ENCODE peak calls at places on chromosome 2, in ten cellular contexts. L is GM23338; J is GM03348; D is RCC 7860; G is hypothalamus; V is NCI-H345; I is left cardiac atrium; U is M059J; R is stimulated activated CD4-positive, alpha-beta T cell treated with anti-CD3 and anti-CD28 coated beads, Interleukin-12 subunit alpha, Interleukin-12 subunit beta, amount 100 ng/mL, for 48 hours; N is left kidney. X is an unnamed sample.

GRCh38 chr2:1781291-1782080 is 37.2 kb upstream of the PXDN start:
- DNase-seq in L (no peak), J (no peak), D (no peak), G (no peak), V (no peak), I (no peak), U (peak), R (no peak), N (no peak), X (no peak)

GRCh38 chr2:135585586-135585985 is 54.3 kb downstream of the R3HDM1 start:
- DNase-seq in L (peak), J (peak), D (no peak), G (no peak), V (no peak), I (no peak), U (no peak), R (no peak), N (peak), X (no peak)

GRCh38 chr2:180180511-180180910 is 173.4 kb upstream of the CWC22 start:
- DNase-seq in L (peak), J (no peak), D (no peak), G (no peak), V (no peak), I (no peak), U (no peak), R (no peak), N (no peak), X (no peak)

GRCh38 chr2:11697103-11697871 is 27.3 kb upstream of the NTSR2 start:
- DNase-seq in L (no peak), J (peak), D (peak), G (peak), V (no peak), I (peak), U (peak), R (no peak), N (no peak), X (peak)

GRCh38 chr2:202035089-202035940 is 1.7 kb downstream of the FZD7 start:
- DNase-seq in L (peak), J (peak), D (no peak), G (no peak), V (no peak), I (peak), U (peak), R (no peak), N (peak), X (peak)

GRCh38 chr2:240429872-240430491 is 5.5 kb upstream of the GPC1 start:
- DNase-seq in L (no peak), J (no peak), D (no peak), G (no peak), V (no peak), I (no peak), U (no peak), R (no peak), N (peak), X (no peak)

GRCh38 chr2:226609361-226609760 is 190.3 kb downstream of the IRS1 start:
- DNase-seq in L (no peak), J (peak), D (peak), G (no peak), V (no peak), I (no peak), U (peak), R (no peak), N (peak), X (peak)

GRCh38 chr2:119760237-119760807 is 600 bp downstream of the PTPN4 start:
- DNase-seq in L (peak), J (no peak), D (no peak), G (no peak), V (peak), I (no peak), U (peak), R (no peak), N (no peak), X (no peak)

GRCh38 chr2:67713376-67713775 is 316.2 kb downstream of the ETAA1 start:
- DNase-seq in L (no peak), J (no peak), D (no peak), G (no peak), V (no peak), I (no peak), U (no peak), R (no peak), N (no peak), X (peak)

GRCh38 chr2:69385443-69386151 is 1.4 kb downstream of the GFPT1 start:
- DNase-seq in L (no peak), J (peak), D (no peak), G (no peak), V (no peak), I (no peak), U (no peak), R (no peak), N (no peak), X (peak)

GRCh38 chr2:229852565-229852964 is 69.2 kb downstream of the TRIP12 start:
- DNase-seq in L (no peak), J (no peak), D (no peak), G (no peak), V (no peak), I (peak), U (peak), R (peak), N (peak), X (no peak)

GRCh38 chr2:26528870-26529269 is 50.9 kb upstream of the OTOF start:
- DNase-seq in L (no peak), J (no peak), D (no peak), G (no peak), V (no peak), I (no peak), U (no peak), R (no peak), N (no peak), X (no peak)

GRCh38 chr2:25521665-25522387 is 151.6 kb downstream of the DTNB start:
- DNase-seq in L (peak), J (peak), D (peak), G (no peak), V (peak), I (no peak), U (peak), R (no peak), N (peak), X (peak)

GRCh38 chr2:96775160-96775559 is 14.5 kb downstream of the CNNM4 start:
- DNase-seq in L (no peak), J (no peak), D (no peak), G (no peak), V (no peak), I (no peak), U (no peak), R (no peak), N (no peak), X (no peak)

GRCh38 chr2:208491648-208492047 is 85.1 kb downstream of the PTH2R start:
- DNase-seq in L (no peak), J (no peak), D (no peak), G (no peak), V (no peak), I (no peak), U (no peak), R (no peak), N (no peak), X (no peak)

GRCh38 chr2:55010915-55011314 is 39.3 kb downstream of the RTN4 start:
- DNase-seq in L (no peak), J (no peak), D (peak), G (no peak), V (no peak), I (no peak), U (peak), R (no peak), N (peak), X (peak)

GRCh38 chr2:110714824-110715223 is 17.5 kb upstream of the ACOXL start:
- DNase-seq in L (no peak), J (no peak), D (no peak), G (no peak), V (no peak), I (no peak), U (no peak), R (no peak), N (peak), X (no peak)

GRCh38 chr2:191441761-191442160 is 196.6 kb downstream of the MYO1B start:
- DNase-seq in L (no peak), J (peak), D (no peak), G (no peak), V (no peak), I (no peak), U (peak), R (no peak), N (peak), X (no peak)

GRCh38 chr2:217035967-217036366 is 176.1 kb upstream of the TNP1 start:
- DNase-seq in L (no peak), J (peak), D (no peak), G (no peak), V (no peak), I (peak), U (no peak), R (no peak), N (no peak), X (no peak)

GRCh38 chr2:233059547-233059796 is 670 bp upstream of the INPP5D start:
- DNase-seq in L (peak), J (no peak), D (no peak), G (no peak), V (no peak), I (no peak), U (no peak), R (no peak), N (no peak), X (no peak)

GRCh38 chr2:179981085-179981484 is 26.0 kb downstream of the CWC22 start:
- DNase-seq in L (no peak), J (no peak), D (no peak), G (no peak), V (peak), I (no peak), U (peak), R (no peak), N (no peak), X (no peak)

GRCh38 chr2:165621086-165621560 is 151.6 kb downstream of the CSRNP3 start:
- DNase-seq in L (no peak), J (peak), D (peak), G (no peak), V (no peak), I (peak), U (peak), R (no peak), N (peak), X (no peak)

GRCh38 chr2:234827096-234827860 is 124.5 kb upstream of the SH3BP4 start:
- DNase-seq in L (no peak), J (peak), D (no peak), G (no peak), V (no peak), I (no peak), U (no peak), R (no peak), N (no peak), X (peak)

GRCh38 chr2:156765043-156765442 is 328.9 kb downstream of the GPD2 start:
- DNase-seq in L (no peak), J (no peak), D (no peak), G (no peak), V (no peak), I (no peak), U (no peak), R (no peak), N (no peak), X (no peak)

GRCh38 chr2:184644685-184645084 is 46.4 kb downstream of the ZNF804A start:
- DNase-seq in L (peak), J (no peak), D (no peak), G (no peak), V (no peak), I (no peak), U (no peak), R (no peak), N (no peak), X (no peak)

GRCh38 chr2:36756438-36756837 is 59.9 kb downstream of the VIT start:
- DNase-seq in L (no peak), J (no peak), D (no peak), G (no peak), V (no peak), I (no peak), U (no peak), R (no peak), N (no peak), X (peak)

GRCh38 chr2:213252206-213252605 is 32.1 kb upstream of the SPAG16 start:
- DNase-seq in L (no peak), J (no peak), D (no peak), G (no peak), V (no peak), I (no peak), U (no peak), R (no peak), N (no peak), X (no peak)

GRCh38 chr2:168851674-168852320 is 38.4 kb downstream of the SPC25 start:
- DNase-seq in L (no peak), J (peak), D (peak), G (no peak), V (no peak), I (peak), U (peak), R (no peak), N (no peak), X (peak)

GRCh38 chr2:5250482-5250881 is 441.7 kb upstream of the SOX11 start:
- DNase-seq in L (peak), J (no peak), D (peak), G (no peak), V (peak), I (no peak), U (no peak), R (no peak), N (no peak), X (no peak)

GRCh38 chr2:207054521-207054920 is 111.2 kb downstream of the KLF7 start:
- DNase-seq in L (no peak), J (peak), D (no peak), G (no peak), V (no peak), I (no peak), U (no peak), R (no peak), N (no peak), X (peak)

GRCh38 chr2:221077799-221078198 is 494.3 kb downstream of the EPHA4 start:
- DNase-seq in L (no peak), J (no peak), D (no peak), G (no peak), V (no peak), I (no peak), U (no peak), R (no peak), N (no peak), X (no peak)

GRCh38 chr2:167114018-167114417 is 225.7 kb downstream of the XIRP2 start:
- DNase-seq in L (no peak), J (no peak), D (no peak), G (no peak), V (no peak), I (no peak), U (peak), R (no peak), N (no peak), X (no peak)

GRCh38 chr2:224513991-224514390 is 71.2 kb downstream of the CUL3 start:
- DNase-seq in L (no peak), J (peak), D (no peak), G (no peak), V (no peak), I (no peak), U (no peak), R (no peak), N (no peak), X (no peak)

GRCh38 chr2:60485055-60485454 is 68.4 kb downstream of the BCL11A start:
- DNase-seq in L (no peak), J (no peak), D (no peak), G (no peak), V (no peak), I (no peak), U (no peak), R (no peak), N (no peak), X (no peak)

GRCh38 chr2:25043241-25043867 is 1.5 kb downstream of the EFR3B start:
- DNase-seq in L (peak), J (peak), D (peak), G (no peak), V (peak), I (no peak), U (peak), R (peak), N (no peak), X (no peak)

X was measured in mammary epithelial cell.